ENCODE peak calls at places on chromosomes 6 and 20, in ten cellular contexts. S is mesendoderm; G is NCI-H1092; F is GDM1; Q is GM13977; X is EL; D is central memory CD4-positive, alpha-beta T cell; C is dermis microvascular lymphatic vessel endothelial cell; U is nephron progenitor cell; K is mucosa of gallbladder. W is an unnamed sample.

GRCh38 chr6:7257521-7258230 is 55.3 kb downstream of the SSR1 start:
- DNase-seq in S (no peak), G (no peak), F (no peak), Q (no peak), X (no peak), D (no peak), C (no peak), U (no peak), K (no peak), W (no peak)

GRCh38 chr20:49909499-49910339 is 5.6 kb downstream of the SPATA2 start:
- DNase-seq in S (peak), G (no peak), F (no peak), Q (no peak), X (no peak), D (no peak), C (peak), U (peak), K (peak), W (no peak)

GRCh38 chr20:61621381-61621780 is 369.3 kb downstream of the CDH4 start:
- DNase-seq in S (no peak), G (no peak), F (no peak), Q (no peak), X (no peak), D (no peak), C (no peak), U (no peak), K (no peak), W (no peak)

GRCh38 chr20:32626859-32627636 is 41.9 kb upstream of the NOL4L start:
- DNase-seq in S (no peak), G (peak), F (peak), Q (no peak), X (no peak), D (no peak), C (no peak), U (no peak), K (no peak), W (no peak)

GRCh38 chr6:29626948-29627761 is 5.8 kb downstream of the GABBR1 start:
- DNase-seq in S (peak), G (no peak), F (no peak), Q (no peak), X (peak), D (no peak), C (no peak), U (peak), K (no peak), W (no peak)

GRCh38 chr6:131036143-131036542 is 26.9 kb downstream of the EPB41L2 start:
- DNase-seq in S (no peak), G (no peak), F (no peak), Q (no peak), X (no peak), D (no peak), C (no peak), U (no peak), K (no peak), W (no peak)

GRCh38 chr6:142322504-142323198 is 20.8 kb downstream of the ADGRG6 start:
- DNase-seq in S (no peak), G (no peak), F (no peak), Q (no peak), X (no peak), D (no peak), C (no peak), U (no peak), K (no peak), W (no peak)

GRCh38 chr20:11979306-11980128 is 61.8 kb downstream of the BTBD3 start:
- DNase-seq in S (no peak), G (no peak), F (no peak), Q (peak), X (no peak), D (no peak), C (no peak), U (no peak), K (no peak), W (no peak)

GRCh38 chr6:55182016-55182650 is 7.8 kb downstream of the HCRTR2 start:
- DNase-seq in S (no peak), G (no peak), F (peak), Q (no peak), X (no peak), D (no peak), C (no peak), U (no peak), K (no peak), W (no peak)

GRCh38 chr6:124800222-124800621 is 162.0 kb upstream of the RNF217 start:
- DNase-seq in S (peak), G (no peak), F (no peak), Q (no peak), X (no peak), D (no peak), C (no peak), U (no peak), K (no peak), W (no peak)

GRCh38 chr6:135161996-135162395 is 19.1 kb upstream of the MYB start:
- DNase-seq in S (no peak), G (no peak), F (no peak), Q (peak), X (no peak), D (no peak), C (no peak), U (no peak), K (no peak), W (no peak)

GRCh38 chr6:55023231-55023630 is 151.1 kb upstream of the HCRTR2 start:
- DNase-seq in S (no peak), G (no peak), F (no peak), Q (no peak), X (no peak), D (no peak), C (no peak), U (no peak), K (no peak), W (no peak)

GRCh38 chr6:41236276-41236675 is 8.1 kb downstream of the TREML4 start:
- DNase-seq in S (no peak), G (no peak), F (no peak), Q (no peak), X (no peak), D (no peak), C (no peak), U (no peak), K (no peak), W (no peak)

GRCh38 chr6:144809120-144809519 is 524.0 kb downstream of the UTRN start:
- DNase-seq in S (peak), G (no peak), F (no peak), Q (no peak), X (peak), D (no peak), C (no peak), U (no peak), K (no peak), W (no peak)

GRCh38 chr6:11788043-11788442 is 9.4 kb upstream of the ADTRP start:
- DNase-seq in S (no peak), G (no peak), F (no peak), Q (no peak), X (no peak), D (no peak), C (no peak), U (no peak), K (no peak), W (no peak)

GRCh38 chr6:137571854-137572253 is 77.7 kb upstream of the OLIG3 start:
- DNase-seq in S (peak), G (no peak), F (no peak), Q (peak), X (peak), D (peak), C (peak), U (peak), K (peak), W (peak)

GRCh38 chr6:133990321-133990720 is 37.3 kb downstream of the TBPL1 start:
- DNase-seq in S (no peak), G (no peak), F (no peak), Q (no peak), X (no peak), D (no peak), C (no peak), U (no peak), K (no peak), W (no peak)